ENCODE peak calls at places on chromosomes 2 and 18, in seven cellular contexts. F is GM04503, I is testis, E is kidney tubule cell, P is A172, L is kidney epithelial cell, U is NCI-H187. C is an unnamed sample.

GRCh38 chr2:121199281-121200010 is 85.6 kb downstream of the TFCP2L1 start:
- DNase-seq in F (no peak), I (no peak), E (no peak), P (no peak), L (no peak), U (no peak), C (no peak)

GRCh38 chr2:143000599-143000998 is 123.1 kb downstream of the KYNU start:
- DNase-seq in F (no peak), I (no peak), E (no peak), P (no peak), L (no peak), U (no peak), C (no peak)

GRCh38 chr2:62217980-62218379 is 22.1 kb downstream of the B3GNT2 start:
- DNase-seq in F (peak), I (no peak), E (no peak), P (no peak), L (no peak), U (no peak), C (peak)

GRCh38 chr2:67259581-67260347 is 137.4 kb upstream of the ETAA1 start:
- DNase-seq in F (peak), I (no peak), E (peak), P (peak), L (peak), U (no peak), C (peak)

GRCh38 chr2:174632847-174633620 is 35.4 kb upstream of the WIPF1 start:
- DNase-seq in F (no peak), I (no peak), E (no peak), P (no peak), L (no peak), U (no peak), C (no peak)

GRCh38 chr2:219522111-219523030 is 8.1 kb downstream of the ASIC4 start:
- DNase-seq in F (peak), I (peak), E (peak), P (peak), L (peak), U (no peak), C (peak)

GRCh38 chr2:20585710-20586378 is 65.1 kb downstream of the HS1BP3 start:
- DNase-seq in F (no peak), I (no peak), E (no peak), P (no peak), L (no peak), U (no peak), C (no peak)

GRCh38 chr2:221478106-221478863 is 93.8 kb downstream of the EPHA4 start:
- DNase-seq in F (no peak), I (no peak), E (no peak), P (peak), L (no peak), U (no peak), C (no peak)

GRCh38 chr2:231704017-231704416 is 4.3 kb upstream of the PTMA start:
- DNase-seq in F (no peak), I (no peak), E (no peak), P (no peak), L (no peak), U (no peak), C (no peak)

GRCh38 chr18:79069792-79070151 is 578 bp downstream of the ATP9B start:
- DNase-seq in F (no peak), I (no peak), E (no peak), P (peak), L (no peak), U (no peak), C (no peak)

GRCh38 chr2:160419776-160420521 is 73.7 kb downstream of the RBMS1 start:
- DNase-seq in F (no peak), I (no peak), E (no peak), P (no peak), L (no peak), U (no peak), C (no peak)

GRCh38 chr2:147531299-147531698 is 313.5 kb upstream of the ACVR2A start:
- DNase-seq in F (no peak), I (no peak), E (no peak), P (no peak), L (no peak), U (no peak), C (no peak)